ENCODE peak calls at places on chromosomes 4 and X, in nine cellular contexts. L, Y, I, X, P, C, J, G and K are unnamed samples. For H3K9me3, the result is how much of the 10 kb centered on the place peaks cover.

GRCh38 chr4:106671711-106672110 is 303.1 kb upstream of the GIMD1 start:
- DNase-seq in L (no peak), C (peak), I (no peak), P (no peak), Y (peak), J (no peak), X (no peak), G (no peak), K (no peak)

GRCh38 chr4:17273047-17273446 is 238.8 kb downstream of the QDPR start:
- DNase-seq in C (no peak), J (no peak), X (no peak), P (no peak), Y (peak), L (no peak), G (no peak), I (no peak), K (no peak)

GRCh38 chr4:102250341-102250740 is 94.9 kb downstream of the SLC39A8 start:
- DNase-seq in C (no peak), Y (no peak), G (no peak), I (no peak), L (no peak), X (no peak), P (no peak), J (no peak), K (no peak)

GRCh38 chr4:36208884-36209473 is 35.3 kb downstream of the ARAP2 start:
- DNase-seq in Y (no peak), P (peak), C (no peak), L (no peak), G (no peak), X (no peak), I (no peak), J (no peak), K (no peak)

GRCh38 chr4:1470393-1470670 is 64.1 kb upstream of the NKX1-1 start:
- DNase-seq in C (no peak), G (no peak), L (no peak), X (no peak), Y (no peak), I (no peak), J (no peak), P (no peak), K (no peak)

GRCh38 chr4:104859601-104860000 is 287.1 kb upstream of the TET2 start:
- DNase-seq in X (no peak), C (no peak), I (peak), Y (peak), L (no peak), J (no peak), G (no peak), P (no peak), K (no peak)

GRCh38 chrX:16842684-16843083 is 27.5 kb downstream of the RBBP7 start:
- DNase-seq in G (no peak), C (no peak), Y (no peak), L (no peak), J (no peak), X (no peak), I (no peak), P (no peak), K (no peak)

GRCh38 chr4:37389967-37390580 is 145.5 kb downstream of the NWD2 start:
- DNase-seq in C (peak), I (peak), L (no peak), G (no peak), Y (peak), X (no peak), J (no peak), P (no peak), K (no peak)

GRCh38 chr4:82592639-82593038 is 30.9 kb upstream of the TMEM150C start:
- DNase-seq in Y (no peak), J (no peak), L (no peak), I (no peak), P (no peak), X (no peak), G (no peak), C (no peak), K (no peak)

GRCh38 chr4:37825943-37826281 is 574 bp upstream of the PGM2 start:
- DNase-seq in X (no peak), Y (no peak), P (no peak), I (peak), J (no peak), C (no peak), L (no peak), G (no peak), K (no peak)

GRCh38 chrX:113512700-113513395 is 672.2 kb upstream of the AMOT start:
- DNase-seq in G (no peak), X (no peak), L (no peak), J (no peak), C (peak), I (no peak), Y (peak), P (no peak), K (no peak)

GRCh38 chrX:138745215-138745614 is 33.7 kb upstream of the FGF13 start:
- DNase-seq in Y (peak), G (no peak), P (no peak), L (no peak), X (peak), J (no peak), I (peak), C (peak), K (no peak)

GRCh38 chr4:25523405-25523804 is 132.2 kb upstream of the SLC34A2 start:
- DNase-seq in P (no peak), L (no peak), Y (no peak), J (no peak), X (no peak), C (peak), G (no peak), I (no peak), K (no peak)

GRCh38 chr4:119825696-119826095 is 197.1 kb upstream of the PDE5A start:
- DNase-seq in J (no peak), L (no peak), C (peak), Y (no peak), P (no peak), I (no peak), X (no peak), G (no peak), K (no peak)

GRCh38 chr4:107977966-107978705 is 11.6 kb upstream of the HADH start:
- DNase-seq in J (no peak), Y (no peak), L (no peak), P (no peak), C (no peak), G (no peak), X (no peak), I (no peak), K (no peak)

GRCh38 chrX:14032383-14032782 is 2.7 kb upstream of the GEMIN8 start:
- DNase-seq in X (no peak), C (peak), J (no peak), P (peak), Y (peak), L (no peak), I (peak), G (peak), K (peak)

GRCh38 chrX:1582686-1583437 is 8.5 kb upstream of the AKAP17A start:
- DNase-seq in C (peak), J (no peak), L (no peak), X (no peak), P (no peak), I (no peak), G (no peak), Y (peak), K (peak)

GRCh38 chr4:4849524-4850193 is 9.8 kb upstream of the MSX1 start:
- DNase-seq in G (peak), I (no peak), P (no peak), C (no peak), Y (no peak), X (no peak), J (no peak), L (no peak), K (no peak)

GRCh38 chr4:6331468-6331867 is 61.8 kb downstream of the WFS1 start:
- DNase-seq in X (no peak), J (no peak), Y (no peak), C (no peak), G (no peak), L (no peak), P (no peak), I (no peak), K (no peak)

GRCh38 chr4:156038772-156039171 is 85.1 kb upstream of the CTSO start:
- DNase-seq in G (no peak), L (no peak), C (no peak), X (no peak), I (no peak), P (no peak), J (no peak), Y (no peak), K (no peak)

GRCh38 chr4:183118585-183118984 is 19.5 kb downstream of the WWC2 start:
- DNase-seq in X (no peak), C (peak), I (peak), Y (peak), J (no peak), P (no peak), G (no peak), L (no peak), K (no peak)

GRCh38 chr4:179625391-179625790 is 2183.2 kb upstream of the AGA start:
- DNase-seq in G (no peak), X (no peak), C (peak), I (no peak), J (no peak), L (no peak), Y (peak), P (no peak), K (no peak)

GRCh38 chr4:147581601-147582350 is 35.4 kb upstream of the TMEM184C start:
- DNase-seq in C (peak), G (no peak), X (no peak), L (no peak), J (no peak), Y (peak), P (no peak), I (no peak), K (no peak)

GRCh38 chrX:23786268-23786815 is 3.4 kb downstream of the SAT1 start:
- DNase-seq in Y (no peak), P (no peak), I (no peak), C (no peak), J (no peak), L (no peak), G (no peak), X (no peak), K (no peak)

GRCh38 chr4:156575430-156576073 is 396.0 kb downstream of the PDGFC start:
- DNase-seq in P (no peak), G (no peak), I (no peak), C (peak), Y (peak), L (no peak), J (no peak), X (no peak), K (no peak)

GRCh38 chrX:42499620-42500019 is 278.3 kb downstream of the PPP1R2C start:
- DNase-seq in P (no peak), Y (no peak), X (no peak), L (no peak), G (no peak), J (no peak), C (no peak), I (no peak), K (no peak)

GRCh38 chr4:38323141-38323634 is 340.8 kb upstream of the KLF3 start:
- DNase-seq in P (no peak), G (no peak), J (no peak), L (no peak), X (no peak), C (peak), I (no peak), Y (no peak), K (no peak)

GRCh38 chr4:13859423-13859822 is 231.9 kb upstream of the BOD1L1 start:
- DNase-seq in J (no peak), I (no peak), P (no peak), Y (no peak), L (no peak), X (no peak), C (peak), G (no peak), K (no peak)

GRCh38 chr4:13580018-13580417 is 35.7 kb upstream of the NKX3-2 start:
- DNase-seq in J (no peak), G (no peak), I (no peak), P (no peak), L (no peak), X (no peak), Y (no peak), C (no peak), K (no peak)

GRCh38 chr4:101961144-101961543 is 170.6 kb downstream of the BANK1 start:
- DNase-seq in L (no peak), X (no peak), I (no peak), P (no peak), C (no peak), Y (peak), G (no peak), J (no peak), K (no peak)

GRCh38 chrX:69065451-69065850 is 99.8 kb downstream of the PJA1 start:
- DNase-seq in P (no peak), Y (peak), L (no peak), X (no peak), J (no peak), I (no peak), G (no peak), C (peak), K (no peak)

GRCh38 chr4:72094054-72094780 is 62.4 kb downstream of the NPFFR2 start:
- DNase-seq in G (no peak), C (no peak), L (no peak), P (no peak), X (no peak), Y (no peak), J (no peak), I (no peak), K (no peak)

GRCh38 chr4:113468165-113469022 is 293.1 kb downstream of the CAMK2D start:
- DNase-seq in I (peak), G (peak), P (no peak), J (peak), L (peak), Y (peak), X (no peak), C (peak), K (no peak)

GRCh38 chr4:125389713-125390112 is 75.0 kb downstream of the FAT4 start:
- DNase-seq in Y (peak), G (no peak), I (no peak), X (no peak), L (no peak), P (no peak), C (peak), J (no peak), K (no peak)

GRCh38 chrX:47384502-47384901 is 14.1 kb downstream of the ZNF157 start:
- DNase-seq in J (peak), I (peak), Y (peak), C (peak), P (peak), G (peak), X (peak), L (peak), K (peak)

GRCh38 chr4:166658585-166658984 is 575.7 kb downstream of the SPOCK3 start:
- DNase-seq in I (no peak), J (no peak), G (no peak), P (no peak), C (no peak), L (no peak), X (peak), Y (no peak), K (no peak)
- H3K9me3 ChIP-seq in I (under half), J (under half), G (under half), P (under half), C (under half), L (under half), X (under half), Y (under half), K (under half)

DNA sequence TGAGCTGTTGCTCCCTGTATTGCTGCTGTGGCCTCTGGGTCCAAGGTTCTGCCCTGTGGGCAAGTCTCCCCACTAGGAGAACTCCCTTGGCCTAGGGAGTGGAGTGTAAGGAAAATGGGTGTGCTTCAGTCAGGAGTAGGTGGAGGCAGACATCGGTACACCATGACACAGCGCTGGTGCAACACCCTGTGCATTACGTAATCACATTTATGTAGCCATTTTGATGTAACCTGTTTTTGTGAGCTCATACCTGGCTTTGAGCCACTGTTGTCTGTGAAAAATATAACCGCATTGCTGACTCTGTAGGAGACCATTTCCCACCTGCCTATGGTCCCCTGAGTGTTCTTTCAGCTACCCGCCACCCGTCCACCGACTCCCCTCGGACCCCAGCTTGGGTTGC is 700.5 kb upstream of the AGA start:
- DNase-seq in L (no peak), Y (no peak), P (no peak), I (no peak), J (no peak), X (no peak), G (no peak), C (no peak), K (no peak)
- H3K9me3 ChIP-seq in L (under half), Y (under half), P (under half), I (under half), J (under half), X (under half), G (under half), C (under half), K (under half)

GRCh38 chr4:87326460-87326859 is 3.8 kb upstream of the HSD17B13 start:
- DNase-seq in P (no peak), G (no peak), X (no peak), J (no peak), L (no peak), I (no peak), C (no peak), Y (no peak), K (no peak)

GRCh38 chr4:87333267-87333666 is 10.6 kb upstream of the HSD17B13 start:
- DNase-seq in I (no peak), P (no peak), Y (no peak), L (no peak), X (no peak), G (no peak), C (no peak), J (no peak), K (no peak)

GRCh38 chr4:87330761-87331160 is 8.1 kb upstream of the HSD17B13 start:
- DNase-seq in I (no peak), Y (no peak), L (no peak), G (no peak), J (no peak), C (no peak), P (no peak), X (no peak), K (no peak)
- H3K9me3 ChIP-seq in I (under half), Y (under half), L (under half), G (under half), J (under half), C (under half), P (under half), X (under half), K (under half)

DNA sequence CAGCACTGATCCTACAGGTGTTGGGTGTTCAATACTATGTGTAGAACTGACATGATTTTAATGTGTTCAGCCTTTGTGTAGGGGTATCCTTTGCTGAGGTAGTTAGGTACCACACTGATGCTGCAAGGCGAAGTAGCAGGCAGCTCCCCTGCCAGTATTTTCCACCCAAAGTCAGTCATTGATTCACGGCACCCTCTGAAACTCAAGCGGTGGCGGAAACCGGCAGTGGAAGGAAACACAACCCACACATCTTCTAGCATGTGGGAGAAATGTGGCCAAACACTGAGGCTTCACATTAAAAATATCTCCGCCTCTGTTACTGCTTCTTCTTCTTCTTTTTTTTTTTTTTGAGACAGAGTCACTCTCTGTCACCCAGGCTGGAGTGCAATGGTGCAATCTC is 126.3 kb downstream of the AASDH start:
- DNase-seq in J (no peak), I (no peak), Y (no peak), C (no peak), L (no peak), G (no peak), X (peak), P (no peak), K (no peak)
- H3K9me3 ChIP-seq in J (under half), I (under half), Y (under half), C (under half), L (under half), G (under half), X (under half), P (under half), K (under half)

GRCh38 chrX:74800062-74800461 is 125.2 kb downstream of the NEXMIF start:
- DNase-seq in C (no peak), Y (no peak), I (no peak), G (no peak), P (no peak), J (no peak), X (no peak), L (no peak), K (no peak)
- H3K9me3 ChIP-seq in C (under half), Y (under half), I (under half), G (under half), P (under half), J (under half), X (under half), L (under half), K (under half)

DNA sequence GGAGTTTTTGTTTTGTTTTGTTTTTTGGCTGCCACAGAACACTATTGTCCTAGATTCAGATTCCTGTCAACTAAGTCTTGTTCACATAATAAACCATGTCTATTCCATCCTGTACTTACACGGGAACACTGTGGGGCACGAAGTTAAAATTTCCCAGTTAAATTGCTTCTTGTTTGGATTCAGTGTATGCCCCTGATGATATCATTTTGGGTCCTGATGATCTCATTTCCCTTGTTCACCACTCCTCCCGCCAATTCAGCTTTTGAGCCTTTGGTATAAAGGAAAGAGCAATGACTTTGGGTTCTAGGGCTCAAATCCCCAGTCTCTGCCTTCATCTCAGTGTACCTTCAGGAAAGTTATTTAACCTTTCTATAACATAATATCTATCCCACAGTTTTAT is 333.5 kb downstream of the FBXW7 start:
- DNase-seq in Y (no peak), X (no peak), G (no peak), I (no peak), C (no peak), L (no peak), J (no peak), P (no peak), K (no peak)
- H3K9me3 ChIP-seq in Y (under half), X (under half), G (under half), I (under half), C (under half), L (under half), J (under half), P (under half), K (under half)

GRCh38 chr4:98930311-98930865 is 1.5 kb upstream of the EIF4E start:
- DNase-seq in C (no peak), Y (no peak), J (no peak), G (no peak), I (no peak), P (no peak), L (no peak), X (no peak), K (no peak)
- H3K9me3 ChIP-seq in C (under half), Y (under half), J (under half), G (under half), I (under half), P (under half), L (under half), X (under half), K (under half)

DNA sequence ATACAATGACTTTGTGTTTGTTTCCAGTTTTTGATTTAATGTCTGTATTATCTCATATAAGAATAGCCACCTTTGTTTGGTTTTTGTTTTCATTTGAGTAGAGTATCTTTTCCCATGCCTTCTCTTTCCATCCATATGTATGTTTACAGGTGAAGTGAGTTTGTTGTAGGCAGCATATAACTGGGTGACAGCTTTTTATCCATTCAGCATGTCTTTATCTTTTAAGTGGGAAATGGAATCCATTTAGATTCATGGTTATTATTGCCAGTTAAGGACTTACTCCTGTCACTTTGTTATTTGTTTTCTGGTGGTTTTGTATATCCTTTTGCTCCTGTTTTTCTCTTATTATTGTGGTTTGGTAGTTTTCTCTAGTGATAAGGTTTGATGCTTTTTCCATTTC is 34.3 kb downstream of the SCLT1 start:
- DNase-seq in L (no peak), J (no peak), Y (no peak), P (no peak), G (no peak), X (no peak), I (no peak), C (no peak), K (no peak)
- H3K9me3 ChIP-seq in L (under half), J (under half), Y (half or more), P (half or more), G (half or more), X (under half), I (half or more), C (under half), K (under half)

DNA sequence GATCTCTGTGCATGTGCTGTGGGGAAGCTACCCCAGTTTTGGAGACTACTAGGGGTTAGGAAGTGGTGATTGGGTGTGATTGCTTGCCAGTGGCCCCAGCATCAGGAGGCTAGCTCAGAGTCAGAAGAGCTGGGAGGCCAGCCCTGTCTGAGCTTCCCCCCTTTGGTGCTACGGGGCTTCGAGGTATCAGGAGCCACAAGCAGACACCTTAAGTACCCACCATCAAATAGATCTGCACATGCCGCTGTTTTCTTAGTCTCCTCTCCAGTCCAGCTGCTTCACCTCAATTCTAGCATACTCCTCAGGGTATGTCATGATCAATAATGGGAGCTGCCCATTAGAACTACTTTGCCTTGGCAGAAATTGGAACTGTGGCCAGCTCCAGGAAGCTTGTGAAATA is 10.8 kb upstream of the PPEF1 start:
- DNase-seq in Y (no peak), J (no peak), G (no peak), L (no peak), C (no peak), X (no peak), P (no peak), I (no peak), K (no peak)
- H3K9me3 ChIP-seq in Y (under half), J (under half), G (under half), L (under half), C (under half), X (under half), P (under half), I (under half), K (under half)